ENCODE peak calls at places on chromosomes 6 and 20, in six cellular contexts. K, J, Z, E, C and N are unnamed samples. For H3K4me1 and H3K36me3, the result is how much of the 10 kb centered on the place peaks cover.

GRCh38 chr6:87102296-87102695 is 7.4 kb upstream of the CGA start:
- DNase-seq in Z (no peak), C (no peak), E (peak), K (no peak), J (no peak), N (no peak)

GRCh38 chr20:38674178-38675133 is 49.8 kb upstream of the SLC32A1 start:
- DNase-seq in E (peak), J (no peak), C (peak), K (no peak), Z (peak), N (peak)

GRCh38 chr6:96907498-96907897 is 9.8 kb upstream of the NDUFAF4 start:
- DNase-seq in K (no peak), Z (no peak), E (no peak), J (no peak), C (no peak), N (no peak)

GRCh38 chr6:135941275-135941674 is 89.8 kb downstream of the PDE7B start:
- DNase-seq in C (no peak), Z (no peak), K (no peak), E (no peak), J (no peak), N (no peak)

GRCh38 chr6:170050591-170051041 is 240.3 kb downstream of the DLL1 start:
- DNase-seq in C (no peak), K (no peak), Z (no peak), E (no peak), J (no peak), N (no peak)

GRCh38 chr6:43999628-44000027 is 127.6 kb downstream of the MRPL14 start:
- DNase-seq in J (no peak), K (no peak), C (no peak), E (no peak), Z (no peak), N (no peak)

GRCh38 chr6:22826961-22827360 is 257.6 kb downstream of the HDGFL1 start:
- DNase-seq in Z (no peak), K (no peak), C (no peak), E (no peak), J (no peak), N (no peak)

GRCh38 chr20:22807045-22807444 is 222.7 kb upstream of the FOXA2 start:
- DNase-seq in E (no peak), C (no peak), Z (no peak), J (no peak), K (no peak), N (no peak)

GRCh38 chr20:53925651-53926401 is 144.6 kb downstream of the BCAS1 start:
- DNase-seq in J (no peak), E (no peak), C (no peak), Z (no peak), K (no peak), N (no peak)

GRCh38 chr6:125947581-125947980 is 9.0 kb upstream of the HINT3 start:
- DNase-seq in C (no peak), K (no peak), E (no peak), J (peak), Z (no peak), N (no peak)

GRCh38 chr6:71248866-71249265 is 39.7 kb upstream of the OGFRL1 start:
- DNase-seq in E (no peak), C (no peak), J (no peak), Z (no peak), K (no peak), N (no peak)

GRCh38 chr6:71252960-71253359 is 35.7 kb upstream of the OGFRL1 start:
- DNase-seq in C (no peak), K (no peak), E (no peak), J (no peak), Z (no peak), N (no peak)

GRCh38 chr6:71248306-71248705 is 40.3 kb upstream of the OGFRL1 start:
- DNase-seq in J (no peak), K (no peak), Z (no peak), C (no peak), E (no peak), N (no peak)

GRCh38 chr6:71252407-71252806 is 36.2 kb upstream of the OGFRL1 start:
- DNase-seq in E (no peak), Z (no peak), C (no peak), K (no peak), J (no peak), N (no peak)

GRCh38 chr6:71250050-71250689 is 38.4 kb upstream of the OGFRL1 start:
- DNase-seq in E (no peak), Z (no peak), J (no peak), K (no peak), C (no peak), N (no peak)
- H3K4me1 ChIP-seq in E (under half), Z (under half), J (half or more), K (under half), C (under half), N (under half)

GRCh38 chr6:37256692-37257319 is 766 bp upstream of the TBC1D22B start:
- DNase-seq in K (no peak), C (no peak), J (no peak), E (no peak), Z (no peak), N (no peak)
- H3K4me3 ChIP-seq in K (peak), C (no peak), J (peak), E (no peak), Z (no peak), N (peak)

GRCh38 chr6:150967381-150967780 is 101.9 kb downstream of the MTHFD1L start:
- DNase-seq in E (no peak), Z (no peak), C (no peak), J (no peak), K (no peak), N (no peak)
- H3K36me3 ChIP-seq in E (under half), Z (under half), C (under half), J (under half), K (under half), N (under half)

GRCh38 chr20:35823147-35823546 is 51.3 kb downstream of the PHF20 start:
- DNase-seq in Z (no peak), E (no peak), C (no peak), K (no peak), J (no peak), N (no peak)

GRCh38 chr20:35820715-35821114 is 48.9 kb downstream of the PHF20 start:
- DNase-seq in E (no peak), C (no peak), Z (no peak), J (no peak), K (no peak), N (no peak)

GRCh38 chr20:35826361-35826760 is 54.5 kb downstream of the PHF20 start:
- DNase-seq in K (no peak), J (no peak), E (no peak), C (no peak), Z (no peak), N (no peak)

GRCh38 chr20:35821807-35822242 is 50.0 kb downstream of the PHF20 start:
- DNase-seq in K (no peak), C (no peak), Z (no peak), E (no peak), J (no peak), N (no peak)

DNA sequence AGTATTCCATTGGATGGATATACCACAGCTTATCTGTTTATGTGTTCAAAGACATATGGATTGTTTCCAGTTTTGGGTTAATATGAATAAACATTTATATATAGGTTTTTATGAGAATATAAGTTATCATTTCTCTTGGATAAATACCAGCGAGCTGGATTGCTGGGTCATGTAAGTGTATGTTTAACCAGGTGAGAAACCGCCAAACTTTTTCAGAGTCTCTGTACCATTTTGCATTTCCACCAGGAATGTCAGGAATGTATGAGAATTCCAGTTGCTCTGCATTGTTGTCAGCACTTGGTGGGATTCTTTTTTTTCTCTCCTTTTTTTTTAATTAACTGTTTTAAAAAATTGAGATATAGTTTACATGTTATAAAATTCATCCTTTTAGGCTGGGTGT is 52.1 kb downstream of the PHF20 start:
- DNase-seq in E (no peak), J (no peak), Z (no peak), K (no peak), C (no peak), N (no peak)
- H3K4me1 ChIP-seq in E (under half), J (under half), Z (under half), K (under half), C (under half), N (under half)

GRCh38 chr20:46853926-46854325 is 40.7 kb upstream of the EYA2 start:
- DNase-seq in K (peak), C (no peak), E (no peak), Z (no peak), J (no peak), N (no peak)
- H3K4me3 ChIP-seq in K (no peak), C (no peak), E (no peak), Z (no peak), J (no peak), N (no peak)

DNA sequence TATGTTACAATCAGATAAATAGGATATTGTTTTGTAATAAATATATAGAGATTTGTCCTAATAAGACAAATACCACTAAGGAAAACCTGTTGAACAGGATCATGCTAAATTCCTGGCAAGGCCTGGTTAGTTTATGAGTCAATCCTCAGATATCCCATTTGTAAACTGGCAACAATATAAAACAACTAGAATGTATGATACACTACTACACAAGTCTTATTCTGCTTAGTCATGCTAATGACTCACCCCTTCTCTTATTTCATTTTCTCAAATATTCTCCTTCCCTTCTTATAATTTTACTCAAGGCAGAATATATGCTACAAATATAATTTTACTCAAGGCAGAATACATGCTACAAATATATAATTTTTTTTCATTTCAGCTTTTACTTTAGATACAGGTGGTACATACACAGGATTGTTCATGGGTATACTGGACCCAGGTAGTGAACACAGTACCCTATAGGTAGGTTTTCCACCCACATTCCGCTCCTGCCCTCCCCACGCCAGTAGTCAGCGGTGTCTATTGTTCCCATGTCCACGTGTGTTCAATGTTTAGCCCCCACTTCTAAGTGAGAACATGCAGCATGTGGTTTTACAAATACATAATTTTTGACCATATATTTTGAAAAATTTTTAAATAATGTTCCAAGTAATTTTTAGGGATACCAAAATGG is 6.3 kb downstream of the OSER1 start:
- DNase-seq in Z (no peak), E (no peak), J (no peak), C (no peak), K (no peak), N (no peak)
- H3K36me3 ChIP-seq in Z (under half), E (under half), J (half or more), C (under half), K (under half), N (under half)

GRCh38 chr20:32773214-32773613 is 11.0 kb downstream of the DNMT3B start:
- DNase-seq in Z (no peak), C (no peak), K (no peak), E (no peak), J (no peak), N (no peak)
- H3K4me1 ChIP-seq in Z (under half), C (under half), K (under half), E (under half), J (under half), N (under half)

DNA sequence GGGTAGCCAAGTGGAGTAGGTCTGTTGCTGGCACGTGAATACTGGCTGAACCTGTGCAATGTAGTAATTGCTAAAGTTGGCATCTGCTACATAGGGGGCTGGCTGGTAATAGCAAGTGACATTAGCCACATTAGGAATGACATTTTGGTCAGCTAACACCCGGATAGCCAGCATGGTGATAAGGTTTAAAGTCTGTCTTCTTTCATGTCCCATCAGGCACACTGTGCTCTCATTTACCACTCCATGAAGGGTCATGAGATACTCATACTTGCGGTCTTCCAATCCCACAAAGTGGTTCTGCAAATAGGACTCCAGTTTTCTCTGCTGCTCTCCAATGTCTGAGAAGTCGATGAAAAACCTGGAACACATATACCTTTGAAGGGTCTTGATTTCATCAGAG is 2.8 kb downstream of the TENT5A start:
- DNase-seq in Z (no peak), E (peak), J (no peak), K (no peak), C (no peak), N (no peak)
- H3K4me3 ChIP-seq in Z (no peak), E (peak), J (peak), K (peak), C (no peak), N (no peak)

GRCh38 chr6:41088451-41088850 is 15.7 kb downstream of the NFYA start:
- DNase-seq in K (no peak), Z (no peak), C (no peak), E (no peak), J (no peak), N (no peak)
- H3K36me3 ChIP-seq in K (under half), Z (under half), C (half or more), E (half or more), J (half or more), N (half or more)

GRCh38 chr6:26128013-26128771 is 41.0 kb downstream of the HFE start:
- DNase-seq in E (no peak), K (no peak), Z (no peak), C (no peak), J (no peak), N (no peak)
- H3K4me1 ChIP-seq in E (under half), K (under half), Z (under half), C (under half), J (half or more), N (under half)